ENCODE peak calls at places on chromosomes 16 and 17, in seven cellular contexts. P is T-cell, E is lower lobe of right lung, Y is T-helper 2 cell, Z is aorta, G is NCI-H510A, W is cortex of kidney. D is an unnamed sample.

GRCh38 chr16:19555938-19556778 is 655 bp downstream of the VPS35L start:
- DNase-seq in Z (no peak), Y (peak; percentile 74), W (no peak), G (no peak), E (no peak), P (no peak), D (no peak)

GRCh38 chr17:31318298-31319190 is 2.9 kb downstream of the EVI2A start:
- DNase-seq in W (no peak), E (no peak), Z (no peak), Y (peak; percentile 89), G (no peak), P (peak; percentile 44), D (no peak)

GRCh38 chr16:84247844-84248243 is 8.0 kb upstream of the KCNG4 start:
- DNase-seq in W (no peak), G (no peak), Z (no peak), P (no peak), E (no peak), Y (no peak), D (no peak)

GRCh38 chr17:36463916-36464764 is 22.3 kb upstream of the ZNHIT3 start:
- DNase-seq in E (no peak), W (no peak), P (peak; percentile 25), G (no peak), Z (no peak), Y (peak; percentile 70), D (no peak)

GRCh38 chr17:78016852-78017251 is 58.3 kb downstream of the TNRC6C start:
- DNase-seq in Y (no peak), Z (no peak), P (no peak), W (no peak), E (no peak), G (no peak), D (no peak)

GRCh38 chr17:17402558-17402957 is 74.2 kb upstream of the MED9 start:
- DNase-seq in P (no peak), W (no peak), G (no peak), Z (no peak), Y (no peak), E (no peak), D (no peak)

GRCh38 chr16:22670551-22670970 is 143.4 kb upstream of the HS3ST2 start:
- DNase-seq in W (no peak), G (no peak), Z (no peak), E (no peak), Y (peak; percentile 7), P (no peak), D (no peak)

GRCh38 chr17:47735536-47736011 is 2.5 kb downstream of the TBX21 start:
- DNase-seq in W (no peak), G (no peak), P (no peak), E (no peak), Y (no peak), Z (peak; percentile 36), D (peak; percentile 38)

GRCh38 chr16:11566398-11566797 is 20.3 kb downstream of the LITAF start:
- DNase-seq in E (no peak), P (no peak), G (no peak), Y (no peak), W (no peak), Z (peak; percentile 23), D (no peak)

GRCh38 chr17:82826956-82827355 is 12.9 kb downstream of the ZNF750 start:
- DNase-seq in Z (peak; percentile 33), G (no peak), E (no peak), W (no peak), Y (no peak), P (no peak), D (no peak)

GRCh38 chr17:1744551-1745512 is 2.2 kb downstream of the SERPINF2 start:
- DNase-seq in E (no peak), Y (no peak), W (no peak), Z (no peak), P (no peak), G (no peak), D (no peak)

GRCh38 chr17:44502598-44503079 is 567 bp downstream of the GPATCH8 start:
- DNase-seq in E (no peak), Y (peak; percentile 6), Z (no peak), G (no peak), P (no peak), W (no peak), D (no peak)